ENCODE peak calls at places on chromosomes 16 and 17, in four cellular contexts. S is A673, H is GM23338, C is HepG2. Q is an unnamed sample. For H3K27me3, the result is how much of the 10 kb centered on the place peaks cover.

GRCh38 chr16:46695937-46696336 is 6.5 kb downstream of the ORC6 start:
- DNase-seq in S (no peak), H (no peak), C (no peak), Q (no peak)

GRCh38 chr17:28339431-28339830 is 3.9 kb downstream of the TNFAIP1 start:
- DNase-seq in S (no peak), H (no peak), C (no peak), Q (no peak)

GRCh38 chr16:48862087-48862532 is 252.1 kb upstream of the N4BP1 start:
- DNase-seq in S (no peak), H (peak), C (no peak), Q (peak)

GRCh38 chr17:82287849-82288601 is 14.5 kb upstream of the CSNK1D start:
- DNase-seq in S (no peak), H (no peak), C (peak), Q (peak)

GRCh38 chr17:81396722-81397313 is 1.6 kb downstream of the BAHCC1 start:
- DNase-seq in S (peak), H (peak), C (no peak), Q (peak)

GRCh38 chr16:75614247-75614897 is 8.7 kb downstream of the ADAT1 start:
- DNase-seq in S (no peak), H (no peak), C (no peak), Q (peak)

GRCh38 chr16:46650224-46650623 is 29.0 kb upstream of the SHCBP1 start:
- DNase-seq in S (no peak), H (no peak), C (no peak), Q (peak)

GRCh38 chr16:4927661-4928060 is 9.3 kb downstream of the PPL start:
- DNase-seq in S (no peak), H (no peak), C (no peak), Q (no peak)

GRCh38 chr17:51948128-51948527 is 210.4 kb downstream of the CA10 start:
- DNase-seq in S (peak), H (no peak), C (no peak), Q (no peak)

GRCh38 chr17:80513892-80514291 is 30.7 kb upstream of the RPTOR start:
- DNase-seq in S (no peak), H (no peak), C (no peak), Q (peak)

GRCh38 chr17:57283203-57283971 is 27.1 kb downstream of the MSI2 start:
- DNase-seq in S (no peak), H (no peak), C (no peak), Q (no peak)

GRCh38 chr16:83954577-83955016 is 1.6 kb downstream of the OSGIN1 start:
- DNase-seq in S (no peak), H (peak), C (peak), Q (peak)

GRCh38 chr17:45248132-45248936 is 13.6 kb downstream of the SPATA32 start:
- DNase-seq in S (no peak), H (peak), C (no peak), Q (no peak)

GRCh38 chr16:30561212-30561816 is 3.1 kb upstream of the ZNF764 start:
- DNase-seq in S (no peak), H (peak), C (no peak), Q (no peak)

GRCh38 chr16:22736791-22737190 is 77.2 kb upstream of the HS3ST2 start:
- DNase-seq in S (no peak), H (no peak), C (no peak), Q (no peak)

GRCh38 chr16:10878644-10879498 is 1.9 kb downstream of the CIITA start:
- DNase-seq in S (no peak), H (peak), C (no peak), Q (peak)
- H3K27me3 ChIP-seq in S (half or more), H (under half), C (half or more), Q (under half)

DNA sequence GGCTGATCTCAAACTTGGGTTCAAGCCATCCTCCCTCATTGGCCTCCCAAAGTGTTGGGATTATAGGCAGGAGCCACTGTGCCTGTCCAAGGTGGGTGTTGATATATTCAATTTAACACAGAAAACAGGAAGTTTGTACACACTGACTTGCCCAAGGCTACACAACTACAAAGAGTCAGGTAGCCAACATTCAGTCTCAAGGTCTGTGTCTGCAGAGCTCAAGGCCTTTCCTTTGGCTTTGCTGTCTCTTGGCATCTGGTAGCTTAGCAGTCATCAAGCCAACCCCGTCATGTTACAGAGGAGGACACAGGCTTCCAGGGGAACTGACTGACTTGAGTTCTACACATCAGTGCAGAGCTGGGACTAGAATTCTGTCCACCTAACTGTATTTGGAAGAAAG is 11.9 kb upstream of the MEFV start:
- DNase-seq in S (no peak), H (no peak), C (no peak), Q (no peak)
- TF ChIP-seq EZH2 in S (no peak), H (no peak), C (no peak), Q (no peak)

DNA sequence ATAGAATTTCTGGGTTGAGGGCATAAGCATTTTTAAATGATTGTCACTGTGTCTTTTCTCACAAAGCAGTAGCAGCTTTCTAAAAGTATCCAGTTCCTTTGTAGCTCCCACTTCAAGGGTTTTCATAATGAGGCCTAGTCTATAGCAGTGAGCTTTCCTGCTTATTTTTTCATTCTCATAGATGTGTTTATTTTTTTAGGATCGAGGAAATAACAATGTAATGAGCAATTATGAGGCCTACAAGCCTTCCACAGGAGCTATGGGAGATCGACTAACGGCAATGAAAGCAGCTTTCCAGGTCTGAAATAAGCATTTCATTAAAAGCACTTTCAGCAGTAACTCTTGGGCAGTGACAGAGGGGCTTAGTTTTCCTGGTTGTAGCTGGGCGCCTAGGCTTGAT is 10.6 kb upstream of the PSMC5 start:
- DNase-seq in S (no peak), H (no peak), C (no peak), Q (peak)
- H3K27me3 ChIP-seq in S (under half), H (under half), C (under half), Q (under half)

DNA sequence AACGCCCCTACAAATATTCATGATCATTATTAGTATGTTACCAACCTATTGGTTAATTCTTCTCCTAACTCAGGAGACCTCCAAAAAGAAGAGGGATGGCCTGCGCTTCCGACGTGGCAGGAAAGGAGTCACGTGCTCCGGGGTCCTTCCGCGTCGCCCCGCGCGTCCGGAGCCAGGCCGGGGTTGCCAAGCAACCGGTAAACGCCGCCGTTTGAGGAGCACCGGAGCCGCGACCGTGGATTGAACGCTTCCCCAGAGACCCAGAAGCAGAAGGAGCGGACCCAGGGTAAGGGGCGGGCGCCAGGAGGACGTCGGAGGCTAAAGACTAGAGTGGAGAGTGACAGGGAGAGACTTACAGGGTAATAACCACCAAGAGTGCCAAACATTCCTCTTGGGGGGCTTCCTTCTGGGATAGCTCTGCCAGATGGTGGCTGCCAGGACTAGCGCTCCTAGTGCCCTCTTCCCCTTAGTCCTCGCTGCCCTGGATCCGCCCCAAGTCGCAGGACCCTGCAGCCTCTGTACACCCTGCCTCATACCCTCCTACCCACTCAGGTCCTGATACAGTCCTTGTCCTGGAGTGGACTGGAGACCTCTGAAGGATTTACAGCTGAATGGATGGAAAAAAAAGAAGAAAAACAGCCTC is at the start of gene DNAI2:
- DNase-seq in S (no peak), H (peak), C (no peak), Q (no peak)
- TF ChIP-seq EZH2 in S (no peak), H (no peak), C (no peak), Q (no peak)

DNA sequence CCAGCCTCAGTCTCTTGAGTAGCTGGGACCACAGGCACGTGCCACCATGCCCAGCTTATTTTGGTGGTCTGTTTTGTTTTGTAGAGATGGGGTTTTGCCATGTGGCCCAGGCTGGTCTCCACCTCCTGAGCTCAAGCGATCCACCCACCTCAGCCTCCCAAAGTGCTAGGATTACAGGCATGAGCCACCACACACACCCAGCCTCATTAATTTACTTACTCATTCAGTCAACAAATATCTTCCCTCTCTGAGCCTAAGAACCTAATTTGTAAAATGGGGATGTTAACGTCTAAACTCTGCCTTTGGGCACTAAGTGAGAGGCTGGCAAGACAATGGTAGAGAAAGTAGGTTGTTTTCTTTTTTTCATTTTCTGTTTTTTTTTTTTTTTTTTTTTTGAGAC is 22.6 kb downstream of the SRCIN1 start:
- DNase-seq in S (no peak), H (no peak), C (no peak), Q (no peak)
- H3K27me3 ChIP-seq in S (under half), H (half or more), C (under half), Q (under half)

GRCh38 chr16:73064996-73065349 is 17.0 kb upstream of the ZFHX3 start:
- DNase-seq in S (no peak), H (no peak), C (no peak), Q (no peak)

GRCh38 chr16:73063284-73063733 is 15.4 kb upstream of the ZFHX3 start:
- DNase-seq in S (no peak), H (peak), C (no peak), Q (no peak)

GRCh38 chr16:73063854-73064226 is 15.9 kb upstream of the ZFHX3 start:
- DNase-seq in S (no peak), H (no peak), C (no peak), Q (no peak)

GRCh38 chr16:73065617-73066313 is 17.8 kb upstream of the ZFHX3 start:
- DNase-seq in S (no peak), H (peak), C (no peak), Q (peak)

GRCh38 chr16:73064227-73064995 is 16.5 kb upstream of the ZFHX3 start:
- DNase-seq in S (no peak), H (peak), C (no peak), Q (peak)
- TF ChIP-seq EZH2 in S (no peak), H (peak), C (no peak), Q (no peak)

DNA sequence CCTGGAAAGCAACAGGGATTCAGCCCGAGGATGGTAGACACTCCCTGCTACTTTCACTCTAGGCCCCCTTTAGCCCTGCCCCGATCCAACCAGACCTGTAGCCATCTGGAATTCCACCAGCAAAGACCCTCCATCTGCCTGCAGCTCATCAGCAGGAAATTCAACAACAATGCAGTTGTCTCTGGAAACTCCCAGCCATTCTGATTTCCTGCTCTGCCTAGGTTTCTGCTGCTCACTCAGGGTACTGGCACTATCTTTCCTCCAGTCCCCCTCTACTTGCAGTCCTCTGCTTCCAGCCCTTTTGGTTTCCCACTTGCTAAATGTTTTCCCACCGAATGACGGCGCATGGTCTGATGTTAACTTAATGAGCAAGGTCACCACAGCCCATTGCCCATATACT is 2.7 kb upstream of the SP6 start:
- DNase-seq in S (no peak), H (peak), C (no peak), Q (no peak)
- H3K27me3 ChIP-seq in S (half or more), H (half or more), C (half or more), Q (under half)

DNA sequence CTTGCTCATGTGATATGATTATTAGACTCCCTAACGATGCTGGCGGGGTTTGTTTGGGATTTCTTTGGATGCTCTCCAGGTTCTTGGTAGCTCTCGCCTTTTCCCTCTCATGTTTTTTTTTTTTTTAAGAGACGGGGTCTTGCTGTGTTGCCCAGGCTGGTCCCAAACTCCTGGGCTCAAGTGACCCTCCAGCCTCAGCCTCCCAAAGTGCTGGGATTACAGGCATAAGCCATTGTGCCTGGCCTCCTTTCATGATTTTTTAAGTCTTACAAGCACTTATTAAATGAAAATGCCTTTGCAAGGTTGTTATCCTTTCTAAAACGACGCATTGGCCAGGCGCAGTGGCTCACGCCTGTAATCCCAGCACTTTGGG is 24.1 kb downstream of the KIAA0513 start:
- DNase-seq in S (no peak), H (no peak), C (no peak), Q (no peak)
- TF ChIP-seq EZH2 in S (no peak), H (no peak), C (no peak), Q (no peak)

DNA sequence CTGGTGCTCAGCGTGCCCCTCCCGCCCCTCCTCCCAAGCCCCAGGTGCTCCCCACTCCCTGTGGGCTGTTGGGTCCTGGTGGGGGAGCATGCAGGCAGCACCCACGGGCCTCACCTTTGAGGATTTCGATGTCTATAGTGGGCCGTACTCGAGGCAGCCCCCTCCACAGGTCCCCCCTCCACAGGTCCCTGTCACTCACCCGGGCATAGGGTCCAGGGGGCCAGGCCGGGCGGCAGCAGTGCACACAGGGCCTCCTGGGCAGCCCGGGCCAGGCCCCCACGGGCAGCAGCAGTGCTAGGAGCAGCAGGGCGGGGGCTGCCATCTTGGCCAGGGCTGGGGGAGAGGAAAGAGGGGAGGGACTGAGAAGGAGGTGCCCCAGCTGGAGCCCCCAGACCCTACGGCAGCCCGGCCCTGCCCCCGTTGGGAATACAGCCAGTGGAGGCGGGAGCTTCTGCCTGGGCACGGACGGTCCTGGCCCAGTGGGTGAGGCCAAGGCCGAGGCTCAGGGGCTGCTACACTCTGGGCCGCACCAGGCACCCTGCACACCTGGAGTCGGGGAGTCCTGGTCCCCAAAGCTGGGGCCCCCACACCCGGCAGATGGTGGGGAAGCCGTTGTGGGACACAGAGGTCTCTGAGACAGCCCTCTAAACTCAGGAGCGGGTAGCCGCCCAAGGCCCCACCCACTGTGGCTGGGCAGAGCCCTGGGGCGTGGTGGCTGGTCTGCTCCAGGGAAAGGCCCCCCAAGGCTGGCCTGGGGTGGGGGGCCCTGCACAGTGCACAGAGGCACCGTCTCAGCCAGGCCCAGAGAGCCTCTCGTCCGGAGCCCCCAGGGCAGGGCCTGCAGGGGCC is 1.2 kb downstream of the C1QTNF8 start:
- DNase-seq in S (no peak), H (no peak), C (no peak), Q (no peak)
- H3K27me3 ChIP-seq in S (under half), H (under half), C (half or more), Q (under half)

Q was measured in fibroblast of lung.